ENCODE peak calls at places on chromosome 11, in six cellular contexts. V, F, U, Z, Y and Q are unnamed samples. For H3K4me1, the result is how much of the 10 kb centered on the place peaks cover.

GRCh38 chr11:118353084-118353710 is 6.2 kb upstream of the UBE4A start:
- DNase-seq in V (peak), F (no peak), U (peak), Z (no peak), Y (no peak), Q (no peak)

GRCh38 chr11:94853836-94854235 is 85.7 kb downstream of the AMOTL1 start:
- DNase-seq in V (no peak), F (no peak), U (no peak), Z (no peak), Y (no peak), Q (no peak)

GRCh38 chr11:13335319-13335718 is 57.7 kb downstream of the BMAL1 start:
- DNase-seq in V (peak), F (peak), U (peak), Z (peak), Y (no peak), Q (peak)

GRCh38 chr11:21430532-21430931 is 761.1 kb downstream of the NELL1 start:
- DNase-seq in V (no peak), F (no peak), U (no peak), Z (no peak), Y (no peak), Q (no peak)

GRCh38 chr11:63847363-63847762 is 8.5 kb downstream of the MARK2 start:
- DNase-seq in V (peak), F (no peak), U (no peak), Z (no peak), Y (no peak), Q (no peak)

GRCh38 chr11:45809456-45810395 is 4.8 kb downstream of the SLC35C1 start:
- DNase-seq in V (no peak), F (no peak), U (no peak), Z (peak), Y (no peak), Q (no peak)

GRCh38 chr11:114317738-114318137 is 21.5 kb downstream of the NNMT start:
- DNase-seq in V (peak), F (peak), U (peak), Z (peak), Y (no peak), Q (no peak)

GRCh38 chr11:934437-934950 is 8.8 kb downstream of the AP2A2 start:
- DNase-seq in V (peak), F (no peak), U (no peak), Z (no peak), Y (no peak), Q (no peak)

GRCh38 chr11:69089258-69089657 is 40.5 kb downstream of the TPCN2 start:
- DNase-seq in V (no peak), F (peak), U (peak), Z (no peak), Y (no peak), Q (peak)

GRCh38 chr11:67272327-67273259 is 6.3 kb downstream of the GRK2 start:
- DNase-seq in V (no peak), F (peak), U (no peak), Z (peak), Y (peak), Q (no peak)

GRCh38 chr11:69671734-69672465 is 3.3 kb downstream of the LTO1 start:
- DNase-seq in V (no peak), F (no peak), U (no peak), Z (no peak), Y (peak), Q (no peak)

GRCh38 chr11:62105611-62106245 is 18.1 kb upstream of the INCENP start:
- DNase-seq in V (no peak), F (no peak), U (peak), Z (no peak), Y (no peak), Q (no peak)
- H3K27ac ChIP-seq in V (no peak), F (peak), U (no peak), Z (peak), Y (peak), Q (peak)

DNA sequence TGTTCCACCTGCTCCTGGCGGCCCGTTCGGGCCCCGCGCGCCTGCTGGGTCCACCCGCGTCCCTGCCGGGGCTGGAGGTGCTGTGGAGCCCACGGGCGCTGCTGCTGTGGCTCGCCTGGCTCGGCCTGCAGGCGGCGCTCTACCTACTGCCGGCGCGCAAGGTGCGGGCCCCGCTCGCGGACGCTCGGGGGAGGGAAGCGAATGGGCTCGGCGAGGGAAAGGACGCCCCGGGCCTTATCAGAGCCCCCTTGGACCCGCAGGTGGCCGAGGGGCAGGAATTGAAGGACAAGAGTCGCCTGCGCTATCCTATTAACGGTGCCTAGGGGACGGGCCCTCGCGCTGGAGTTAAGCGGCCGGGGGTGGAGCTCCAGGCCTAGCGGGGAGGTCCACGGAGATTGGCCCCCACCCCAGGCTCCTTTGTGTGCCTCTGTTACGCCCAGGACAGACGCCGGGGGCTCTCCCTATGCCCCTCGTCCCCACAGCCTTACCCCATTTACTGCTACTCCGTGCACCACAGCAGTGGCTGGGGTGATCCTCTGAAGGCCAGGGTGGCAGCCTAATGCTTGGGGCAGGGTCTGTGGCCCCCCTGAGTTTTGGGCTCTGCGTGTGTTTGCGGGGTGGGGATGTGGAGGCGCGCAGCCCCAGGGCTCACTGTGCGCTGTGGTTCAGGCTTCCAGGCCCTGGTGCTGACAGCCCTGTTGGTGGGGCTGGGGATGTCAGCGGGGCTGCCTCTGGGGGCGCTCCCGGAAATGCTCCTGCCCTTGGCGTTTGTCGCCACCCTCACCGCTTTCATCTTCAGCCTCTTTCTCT is 1.1 kb downstream of the TM7SF2 start:
- DNase-seq in V (peak), F (peak), U (no peak), Z (no peak), Y (peak), Q (peak)
- H3K4me1 ChIP-seq in V (under half), F (under half), U (under half), Z (under half), Y (half or more), Q (under half)

DNA sequence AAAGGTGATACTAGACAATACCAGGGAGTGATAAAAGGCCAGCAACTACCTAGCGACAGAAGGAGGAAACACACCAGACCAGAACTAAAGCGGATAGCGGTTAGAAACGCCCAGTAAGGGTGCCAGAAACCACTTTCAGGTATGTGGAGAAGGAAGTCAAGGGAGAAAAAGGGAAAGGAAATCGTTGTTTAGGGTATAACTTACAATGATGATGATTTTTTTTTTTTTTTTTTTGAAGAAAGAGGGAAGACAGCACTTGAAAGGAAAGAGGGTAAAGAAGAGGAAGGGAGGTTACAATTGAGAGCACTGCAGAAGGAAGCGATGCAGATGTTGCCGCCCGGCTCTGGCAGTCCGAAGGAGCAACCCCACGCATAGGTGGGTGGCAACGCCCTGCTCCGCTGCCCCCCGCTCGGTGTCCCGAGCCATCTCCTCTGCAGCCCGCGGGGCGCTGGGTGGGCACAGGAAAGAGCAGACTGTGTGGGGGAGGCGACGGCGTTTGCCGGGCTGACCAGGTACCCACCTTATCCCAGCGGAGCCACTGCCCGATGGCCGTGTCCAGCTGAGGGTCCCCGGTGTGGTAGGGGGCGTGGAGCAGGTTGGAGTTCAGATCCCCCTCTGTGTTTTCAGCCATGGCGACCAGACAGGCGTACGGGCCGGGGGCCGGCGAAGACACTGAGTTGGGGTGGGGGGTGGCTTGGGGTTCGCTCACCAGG is 546 bp downstream of the PGM2L1 start:
- DNase-seq in V (peak), F (peak), U (peak), Z (no peak), Y (peak), Q (peak)
- TF ChIP-seq CTCF in V (no peak), F (no peak), U (no peak), Z (no peak), Y (no peak), Q (peak)

GRCh38 chr11:11588243-11588642 is 33.6 kb downstream of the GALNT18 start:
- DNase-seq in V (no peak), F (no peak), U (no peak), Z (no peak), Y (no peak), Q (no peak)
- H3K27ac ChIP-seq in V (no peak), F (no peak), U (no peak), Z (peak), Y (no peak), Q (no peak)

GRCh38 chr11:112229746-112230433 is 3.7 kb downstream of the PTS start:
- DNase-seq in V (no peak), F (no peak), U (peak), Z (no peak), Y (no peak), Q (no peak)
- H3K4me1 ChIP-seq in V (under half), F (under half), U (under half), Z (under half), Y (under half), Q (under half)

GRCh38 chr11:131951146-131951545 is 580.7 kb downstream of the NTM start:
- DNase-seq in V (no peak), F (no peak), U (no peak), Z (no peak), Y (no peak), Q (no peak)
- TF ChIP-seq CTCF in V (no peak), F (no peak), U (no peak), Z (no peak), Y (no peak), Q (no peak)

GRCh38 chr11:3055881-3056280 is 1.3 kb downstream of the CARS1 start:
- DNase-seq in V (no peak), F (no peak), U (no peak), Z (peak), Y (no peak), Q (no peak)
- H3K27ac ChIP-seq in V (peak), F (no peak), U (no peak), Z (no peak), Y (no peak), Q (peak)

GRCh38 chr11:126995989-126996388 is 4.6 kb downstream of the KIRREL3 start:
- DNase-seq in V (no peak), F (no peak), U (no peak), Z (no peak), Y (no peak), Q (no peak)
- H3K4me1 ChIP-seq in V (under half), F (under half), U (under half), Z (under half), Y (under half), Q (under half)

DNA sequence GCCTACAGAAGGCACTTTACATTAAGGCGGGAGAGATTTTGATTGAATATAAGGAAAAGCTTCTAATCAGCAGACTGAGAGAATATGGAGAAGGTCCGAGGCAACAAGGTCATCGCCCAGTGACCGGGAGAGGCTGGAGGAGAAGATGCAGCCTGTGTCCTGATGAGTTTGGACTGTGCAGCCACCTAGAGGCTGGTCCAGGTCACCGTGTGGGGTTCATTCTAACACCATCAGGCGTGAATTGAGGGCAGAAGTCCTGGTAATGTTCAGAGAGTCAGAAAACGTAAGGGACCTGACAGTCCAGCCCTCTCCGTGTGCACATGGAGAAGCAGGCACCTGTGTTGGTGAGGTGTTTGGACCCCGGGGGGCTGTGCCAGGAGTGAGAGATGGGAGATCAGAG is 102.7 kb downstream of the FEZ1 start:
- DNase-seq in V (no peak), F (no peak), U (no peak), Z (no peak), Y (no peak), Q (no peak)
- TF ChIP-seq CTCF in V (peak), F (no peak), U (no peak), Z (no peak), Y (no peak), Q (no peak)

DNA sequence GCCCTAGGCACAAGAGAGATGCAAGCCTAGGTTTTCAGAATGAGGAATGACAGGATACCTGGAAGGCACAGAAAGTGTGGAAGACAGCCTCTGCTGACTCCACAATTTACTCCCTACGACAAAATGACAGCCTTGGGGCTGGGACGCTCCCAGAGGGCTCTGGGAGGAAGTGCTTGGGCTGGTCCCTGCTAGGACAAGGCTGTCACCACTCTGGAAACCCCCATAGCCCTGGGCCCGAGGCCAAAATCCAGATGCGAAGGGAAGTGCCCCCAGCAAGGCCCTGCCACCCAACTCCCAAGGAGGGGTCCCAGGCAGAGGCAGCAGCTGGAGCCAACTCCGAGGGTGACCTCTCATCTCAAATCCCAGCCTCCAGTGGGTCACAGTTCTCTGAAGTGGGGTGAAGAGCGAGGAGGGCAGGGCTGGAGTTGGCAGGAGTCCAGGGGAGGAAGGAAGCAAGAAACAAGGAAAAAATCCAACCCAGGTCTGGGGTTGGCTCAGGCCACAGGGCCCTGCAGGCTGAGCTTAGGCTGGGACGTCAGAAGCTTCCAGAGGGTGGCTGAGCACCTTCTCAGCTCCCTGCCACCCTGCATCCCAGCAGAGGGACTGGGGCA is 6.3 kb upstream of the CDC42EP2 start:
- DNase-seq in V (no peak), F (peak), U (peak), Z (no peak), Y (peak), Q (no peak)
- H3K27ac ChIP-seq in V (no peak), F (peak), U (no peak), Z (no peak), Y (peak), Q (peak)